ENCODE peak calls at places on chromosomes 16 and 17, in nine cellular contexts. Q, U, X, D, F, W, T, J and L are unnamed samples.

GRCh38 chr17:29588561-29589411 is 662 bp downstream of the GIT1 start:
- DNase-seq in Q (no peak), U (peak), X (no peak), D (peak), F (no peak), W (peak), T (no peak), J (no peak), L (no peak)

GRCh38 chr17:60863892-60864673 is 186.4 kb downstream of the BCAS3 start:
- DNase-seq in Q (no peak), U (no peak), X (no peak), D (no peak), F (no peak), W (no peak), T (no peak), J (no peak), L (no peak)

GRCh38 chr17:21500064-21500463 is 123.9 kb downstream of the KCNJ12 start:
- DNase-seq in Q (no peak), U (no peak), X (no peak), D (no peak), F (no peak), W (no peak), T (no peak), J (no peak), L (no peak)

GRCh38 chr17:50471009-50471905 is 2.6 kb upstream of the CHAD start:
- DNase-seq in Q (no peak), U (no peak), X (no peak), D (no peak), F (no peak), W (peak), T (peak), J (no peak), L (no peak)

GRCh38 chr17:57900991-57901743 is 51.3 kb upstream of the MRPS23 start:
- DNase-seq in Q (no peak), U (no peak), X (no peak), D (no peak), F (no peak), W (no peak), T (no peak), J (peak), L (peak)

GRCh38 chr17:73644145-73645049 is at the start of gene SDK2:
- DNase-seq in Q (peak), U (peak), X (no peak), D (no peak), F (no peak), W (no peak), T (no peak), J (peak), L (peak)

GRCh38 chr16:49618955-49619354 is 237.0 kb downstream of the ZNF423 start:
- DNase-seq in Q (peak), U (peak), X (no peak), D (no peak), F (no peak), W (no peak), T (peak), J (no peak), L (no peak)

GRCh38 chr17:8788998-8789397 is 10.2 kb downstream of the MFSD6L start:
- DNase-seq in Q (no peak), U (no peak), X (no peak), D (no peak), F (no peak), W (no peak), T (no peak), J (no peak), L (no peak)

GRCh38 chr16:397135-397661 is at the start of gene NME4:
- DNase-seq in Q (no peak), U (peak), X (no peak), D (peak), F (no peak), W (peak), T (peak), J (no peak), L (no peak)

GRCh38 chr16:61872778-61873119 is 163.5 kb downstream of the CDH8 start:
- DNase-seq in Q (no peak), U (no peak), X (no peak), D (no peak), F (no peak), W (no peak), T (no peak), J (no peak), L (no peak)

GRCh38 chr17:49359990-49360795 is 1.9 kb downstream of the ZNF652 start:
- DNase-seq in Q (no peak), U (no peak), X (no peak), D (no peak), F (no peak), W (no peak), T (no peak), J (no peak), L (no peak)

DNA sequence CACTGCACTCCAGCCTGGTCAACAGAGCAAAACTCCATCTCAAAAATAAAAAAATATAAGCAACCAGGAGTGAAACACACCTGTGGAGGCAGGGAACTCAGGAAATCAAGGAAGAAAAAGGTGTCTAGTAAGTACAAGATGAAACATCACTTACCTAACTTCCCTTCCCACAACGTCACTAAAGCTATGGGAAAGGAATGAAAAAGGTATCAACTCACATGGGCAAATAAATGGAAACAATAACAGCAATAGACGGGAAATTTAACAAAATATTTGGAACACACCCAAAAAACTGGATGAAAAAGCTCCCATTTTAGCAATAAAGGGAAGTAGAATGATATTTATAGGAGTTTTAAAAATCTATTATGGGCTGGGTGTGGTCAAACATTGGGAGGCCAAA is 31.1 kb downstream of the DDX19A start:
- DNase-seq in Q (no peak), U (no peak), X (no peak), D (no peak), F (no peak), W (no peak), T (no peak), J (no peak), L (no peak)
- TF ChIP-seq POLR2AphosphoS5 in Q (no peak), U (no peak), X (no peak), D (no peak), F (no peak), W (no peak), T (no peak), J (no peak), L (no peak)

GRCh38 chr17:78250891-78251772 is 19.7 kb downstream of the TMEM235 start:
- DNase-seq in Q (no peak), U (peak), X (peak), D (peak), F (peak), W (peak), T (peak), J (peak), L (peak)
- TF ChIP-seq POLR2AphosphoS5 in Q (no peak), U (no peak), X (peak), D (no peak), F (no peak), W (peak), T (no peak), J (no peak), L (peak)

GRCh38 chr16:68704232-68704867 is 32.7 kb upstream of the CDH1 start:
- DNase-seq in Q (no peak), U (peak), X (peak), D (peak), F (peak), W (peak), T (no peak), J (peak), L (peak)
- TF ChIP-seq POLR2AphosphoS5 in Q (no peak), U (no peak), X (peak), D (no peak), F (no peak), W (no peak), T (no peak), J (no peak), L (peak)

DNA sequence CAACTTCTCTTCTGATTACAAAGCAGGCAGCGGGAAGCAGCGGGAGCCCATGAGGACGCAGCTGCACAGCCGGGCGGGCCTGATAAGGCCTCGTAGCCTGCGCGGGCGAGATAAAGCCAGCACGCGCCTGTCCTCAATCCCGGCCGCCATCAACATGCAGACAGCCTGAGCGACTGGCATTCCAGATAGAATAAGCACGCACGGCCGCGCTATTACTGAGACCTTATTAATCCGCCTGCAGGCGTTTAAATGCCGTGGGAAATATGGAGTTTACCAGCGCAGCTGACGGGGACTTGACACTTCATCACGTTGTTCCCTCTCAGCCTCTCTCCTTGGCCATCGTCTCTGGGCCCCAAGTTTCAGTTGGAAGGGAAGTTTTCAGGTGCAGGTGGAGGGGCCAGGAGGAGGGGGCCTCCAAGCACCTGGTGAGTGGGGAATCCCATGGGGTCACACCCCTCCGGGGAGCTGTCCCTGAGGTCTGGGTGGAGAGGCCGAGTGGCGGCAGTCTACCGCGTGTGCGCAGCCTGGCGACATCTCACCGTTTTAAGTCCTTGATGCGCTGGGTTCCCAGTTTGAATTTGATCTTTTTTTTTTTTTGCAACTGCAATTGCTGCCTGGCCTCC is 27.3 kb upstream of the CBFA2T3 start:
- DNase-seq in Q (no peak), U (peak), X (no peak), D (peak), F (no peak), W (peak), T (no peak), J (no peak), L (no peak)
- TF ChIP-seq POLR2AphosphoS5 in Q (no peak), U (no peak), X (no peak), D (peak), F (no peak), W (peak), T (no peak), J (no peak), L (no peak)

GRCh38 chr17:2101448-2102257 is 46.8 kb downstream of the HIC1 start:
- DNase-seq in Q (no peak), U (no peak), X (peak), D (no peak), F (no peak), W (no peak), T (no peak), J (peak), L (peak)
- TF ChIP-seq POLR2AphosphoS5 in Q (no peak), U (no peak), X (peak), D (no peak), F (no peak), W (no peak), T (no peak), J (no peak), L (peak)

GRCh38 chr17:2259769-2260536 is 43.6 kb downstream of the SMG6 start:
- DNase-seq in Q (no peak), U (no peak), X (no peak), D (no peak), F (no peak), W (no peak), T (peak), J (no peak), L (no peak)
- TF ChIP-seq POLR2AphosphoS5 in Q (no peak), U (no peak), X (no peak), D (no peak), F (no peak), W (no peak), T (peak), J (no peak), L (no peak)

GRCh38 chr16:54110582-54110981 is 176.0 kb downstream of the IRX3 start:
- DNase-seq in Q (no peak), U (no peak), X (no peak), D (no peak), F (no peak), W (no peak), T (no peak), J (no peak), L (no peak)
- TF ChIP-seq POLR2AphosphoS5 in Q (no peak), U (no peak), X (no peak), D (no peak), F (no peak), W (no peak), T (no peak), J (no peak), L (no peak)

GRCh38 chr17:76240461-76241204 is at the start of gene RNF157:
- DNase-seq in Q (no peak), U (peak), X (no peak), D (peak), F (no peak), W (peak), T (peak), J (peak), L (peak)
- TF ChIP-seq POLR2AphosphoS5 in Q (no peak), U (peak), X (peak), D (peak), F (no peak), W (no peak), T (peak), J (peak), L (no peak)